ENCODE peak calls at places on chromosomes 11 and 22, in eight cellular contexts. J is MM.1S, P is NCI-H2081, M is D341Med, B is C1 segment of cervical spinal cord, E is KG1, I is NCI-H1105, V is PC-3. Z is an unnamed sample.

GRCh38 chr11:76506833-76507232 is 62.0 kb downstream of the EMSY start:
- DNase-seq in V (no peak), I (no peak), P (no peak), J (no peak), B (no peak), E (no peak), M (no peak), Z (no peak)

GRCh38 chr11:81237139-81237538 is 1496.5 kb downstream of the FAM181B start:
- DNase-seq in E (peak), M (peak), I (peak), J (peak), P (peak), V (peak), B (no peak), Z (peak)

GRCh38 chr11:10044618-10045017 is 249.4 kb downstream of the SBF2 start:
- DNase-seq in M (no peak), J (no peak), P (no peak), I (peak), B (no peak), E (no peak), V (no peak), Z (no peak)

GRCh38 chr22:37427711-37428635 is 694 bp upstream of the ELFN2 start:
- DNase-seq in P (no peak), I (no peak), V (no peak), E (no peak), B (no peak), J (no peak), M (no peak), Z (no peak)

GRCh38 chr22:33515733-33516297 is 404.5 kb downstream of the LARGE1 start:
- DNase-seq in M (no peak), P (no peak), I (peak), B (no peak), J (no peak), E (no peak), V (no peak), Z (no peak)

GRCh38 chr11:15309296-15309695 is 194.6 kb downstream of the INSC start:
- DNase-seq in B (no peak), E (no peak), I (no peak), M (no peak), V (no peak), J (no peak), P (no peak), Z (peak)

GRCh38 chr11:99098751-99099150 is 78.0 kb downstream of the CNTN5 start:
- DNase-seq in J (peak), B (no peak), I (no peak), M (no peak), P (no peak), E (no peak), V (no peak), Z (no peak)

GRCh38 chr22:22678970-22679369 is 34.6 kb downstream of the GGTLC2 start:
- DNase-seq in M (no peak), J (no peak), B (no peak), E (no peak), I (no peak), P (no peak), V (no peak), Z (no peak)

GRCh38 chr22:33401291-33401690 is 343.1 kb upstream of the SYN3 start:
- DNase-seq in V (peak), M (no peak), B (no peak), I (no peak), P (no peak), E (no peak), J (no peak), Z (no peak)

GRCh38 chr22:38309614-38310517 is 7.4 kb downstream of the CSNK1E start:
- DNase-seq in V (no peak), M (no peak), I (no peak), B (no peak), J (no peak), E (no peak), P (no peak), Z (no peak)

GRCh38 chr22:42340695-42341383 is 70.4 kb upstream of the TCF20 start:
- DNase-seq in V (no peak), J (no peak), B (peak), I (peak), P (peak), M (peak), E (no peak), Z (no peak)

GRCh38 chr11:76269247-76269646 is 62.9 kb upstream of the WNT11 start:
- DNase-seq in P (no peak), I (no peak), J (no peak), B (no peak), V (no peak), M (no peak), E (no peak), Z (no peak)

GRCh38 chr11:132099692-132100091 is 729.3 kb downstream of the NTM start:
- DNase-seq in I (no peak), J (peak), E (no peak), V (peak), M (peak), P (no peak), B (no peak), Z (peak)

GRCh38 chr11:1078191-1078601 is 3.5 kb downstream of the MUC2 start:
- DNase-seq in B (no peak), E (no peak), V (no peak), M (no peak), P (no peak), J (no peak), I (no peak), Z (no peak)

GRCh38 chr11:73306977-73307322 is 1.1 kb upstream of the ARHGEF17 start:
- DNase-seq in B (no peak), E (no peak), V (no peak), M (peak), J (no peak), I (peak), P (no peak), Z (no peak)

GRCh38 chr22:24521791-24522245 is 26.7 kb downstream of the UPB1 start:
- DNase-seq in V (peak), J (peak), B (no peak), I (peak), P (peak), M (peak), E (peak), Z (peak)

GRCh38 chr11:133948711-133949110 is 8.1 kb downstream of the IGSF9B start:
- DNase-seq in B (no peak), J (no peak), P (peak), E (no peak), V (no peak), I (no peak), M (no peak), Z (no peak)

GRCh38 chr11:79437274-79437980 is 3.4 kb downstream of the TENM4 start:
- DNase-seq in E (no peak), I (peak), P (no peak), B (no peak), J (peak), M (peak), V (no peak), Z (no peak)

GRCh38 chr11:128881221-128881620 is 9.9 kb upstream of the KCNJ5 start:
- DNase-seq in J (no peak), B (no peak), E (no peak), M (no peak), I (no peak), V (no peak), P (no peak), Z (no peak)

GRCh38 chr11:10351435-10351767 is 46.5 kb downstream of the ADM start:
- DNase-seq in I (no peak), J (no peak), P (peak), M (no peak), V (no peak), B (no peak), E (no peak), Z (no peak)

GRCh38 chr11:94694309-94695060 is 73.7 kb upstream of the AMOTL1 start:
- DNase-seq in V (no peak), E (no peak), B (no peak), M (no peak), P (no peak), I (no peak), J (peak), Z (no peak)

GRCh38 chr22:24435861-24436351 is 8.5 kb downstream of the ADORA2A start:
- DNase-seq in V (no peak), J (no peak), P (no peak), M (no peak), B (no peak), E (no peak), I (no peak), Z (no peak)

GRCh38 chr11:132022718-132023117 is 652.3 kb downstream of the NTM start:
- DNase-seq in M (no peak), B (no peak), E (no peak), J (no peak), I (no peak), P (no peak), V (no peak), Z (no peak)

GRCh38 chr22:21938071-21938822 is 14.4 kb downstream of the PPM1F start:
- DNase-seq in B (peak), P (peak), I (peak), M (peak), J (peak), E (peak), V (peak), Z (peak)